ENCODE peak calls at places on chromosomes 7 and 10, in six cellular contexts. One of them, this sample, is unnamed. For H3K9me3, the result is how much of the 10 kb centered on the place peaks cover.

GRCh38 chr7:151777913-151778670 is 98.8 kb downstream of the PRKAG2 start:
- DNase-seq in BE2C: no peak
- DNase-seq in heart left ventricle: no peak
- DNase-seq in T-helper 17 cell: no peak
- DNase-seq in H9: no peak
- DNase-seq in transverse colon: no peak
- DNase-seq in this sample: no peak

GRCh38 chr7:17055596-17055995 is 173.8 kb upstream of the AGR3 start:
- DNase-seq in BE2C: no peak
- DNase-seq in heart left ventricle: no peak
- DNase-seq in T-helper 17 cell: no peak
- DNase-seq in H9: no peak
- DNase-seq in transverse colon: no peak
- DNase-seq in this sample: no peak

GRCh38 chr7:25716421-25716820 is 435.6 kb upstream of the NFE2L3 start:
- DNase-seq in BE2C: no peak
- DNase-seq in heart left ventricle: no peak
- DNase-seq in T-helper 17 cell: no peak
- DNase-seq in H9: no peak
- DNase-seq in transverse colon: no peak
- DNase-seq in this sample: no peak

GRCh38 chr7:130901209-130901783 is 167.3 kb upstream of the KLF14 start:
- DNase-seq in BE2C: peak
- DNase-seq in heart left ventricle: peak
- DNase-seq in T-helper 17 cell: no peak
- DNase-seq in H9: no peak
- DNase-seq in transverse colon: peak
- DNase-seq in this sample: no peak

GRCh38 chr7:1025747-1026581 is 18.4 kb upstream of the GPR146 start:
- DNase-seq in BE2C: no peak
- DNase-seq in heart left ventricle: no peak
- DNase-seq in T-helper 17 cell: no peak
- DNase-seq in H9: no peak
- DNase-seq in transverse colon: no peak
- DNase-seq in this sample: no peak

GRCh38 chr7:31373337-31374289 is 33.1 kb upstream of the NEUROD6 start:
- DNase-seq in BE2C: peak
- DNase-seq in heart left ventricle: no peak
- DNase-seq in T-helper 17 cell: no peak
- DNase-seq in H9: peak
- DNase-seq in transverse colon: peak
- DNase-seq in this sample: no peak

GRCh38 chr7:44637788-44638594 is 31.6 kb downstream of the OGDH start:
- DNase-seq in BE2C: no peak
- DNase-seq in heart left ventricle: no peak
- DNase-seq in T-helper 17 cell: peak
- DNase-seq in H9: no peak
- DNase-seq in transverse colon: peak
- DNase-seq in this sample: peak

GRCh38 chr10:118978316-118978997 is 51.1 kb upstream of the NANOS1 start:
- DNase-seq in BE2C: no peak
- DNase-seq in heart left ventricle: no peak
- DNase-seq in T-helper 17 cell: no peak
- DNase-seq in H9: peak
- DNase-seq in transverse colon: no peak
- DNase-seq in this sample: no peak

GRCh38 chr10:71092812-71093391 is 119.5 kb upstream of the UNC5B start:
- DNase-seq in BE2C: no peak
- DNase-seq in heart left ventricle: no peak
- DNase-seq in T-helper 17 cell: no peak
- DNase-seq in H9: no peak
- DNase-seq in transverse colon: no peak
- DNase-seq in this sample: no peak

GRCh38 chr7:43116451-43116850 is 4.0 kb downstream of the HECW1 start:
- DNase-seq in BE2C: no peak
- DNase-seq in heart left ventricle: no peak
- DNase-seq in T-helper 17 cell: no peak
- DNase-seq in H9: no peak
- DNase-seq in transverse colon: no peak
- DNase-seq in this sample: no peak

GRCh38 chr10:102665904-102666509 is 21.7 kb downstream of the TRIM8 start:
- DNase-seq in BE2C: no peak
- DNase-seq in heart left ventricle: peak
- DNase-seq in T-helper 17 cell: no peak
- DNase-seq in H9: no peak
- DNase-seq in transverse colon: no peak
- DNase-seq in this sample: no peak

GRCh38 chr7:36506820-36507219 is 117.2 kb downstream of the ANLN start:
- DNase-seq in BE2C: no peak
- DNase-seq in heart left ventricle: no peak
- DNase-seq in T-helper 17 cell: no peak
- DNase-seq in H9: no peak
- DNase-seq in transverse colon: no peak
- DNase-seq in this sample: no peak

GRCh38 chr7:140062118-140062527 is 628 bp downstream of the PARP12 start:
- DNase-seq in BE2C: no peak
- DNase-seq in heart left ventricle: no peak
- DNase-seq in T-helper 17 cell: peak
- DNase-seq in H9: peak
- DNase-seq in transverse colon: peak
- DNase-seq in this sample: peak

GRCh38 chr10:88150338-88150737 is 286.9 kb downstream of the PTEN start:
- DNase-seq in BE2C: peak
- DNase-seq in heart left ventricle: no peak
- DNase-seq in T-helper 17 cell: no peak
- DNase-seq in H9: no peak
- DNase-seq in transverse colon: no peak
- DNase-seq in this sample: no peak

GRCh38 chr10:88794731-88795130 is 7.8 kb upstream of the LIPM start:
- DNase-seq in BE2C: no peak
- DNase-seq in heart left ventricle: no peak
- DNase-seq in T-helper 17 cell: no peak
- DNase-seq in H9: no peak
- DNase-seq in transverse colon: no peak
- DNase-seq in this sample: no peak

GRCh38 chr7:48063985-48064384 is 25.1 kb upstream of the UPP1 start:
- DNase-seq in BE2C: no peak
- DNase-seq in heart left ventricle: no peak
- DNase-seq in T-helper 17 cell: no peak
- DNase-seq in H9: no peak
- DNase-seq in transverse colon: no peak
- DNase-seq in this sample: no peak

GRCh38 chr7:19754521-19755116 is 18.8 kb downstream of the TMEM196 start:
- DNase-seq in BE2C: no peak
- DNase-seq in heart left ventricle: no peak
- DNase-seq in T-helper 17 cell: no peak
- DNase-seq in H9: no peak
- DNase-seq in transverse colon: no peak
- DNase-seq in this sample: no peak

GRCh38 chr7:27155816-27156507 is 513 bp downstream of the HOXA7 start:
- DNase-seq in BE2C: peak
- DNase-seq in heart left ventricle: peak
- DNase-seq in T-helper 17 cell: no peak
- DNase-seq in H9: peak
- DNase-seq in transverse colon: peak
- DNase-seq in this sample: no peak

GRCh38 chr10:11448190-11448544 is 163.3 kb downstream of the USP6NL start:
- DNase-seq in BE2C: no peak
- DNase-seq in heart left ventricle: no peak
- DNase-seq in T-helper 17 cell: no peak
- DNase-seq in H9: no peak
- DNase-seq in transverse colon: no peak
- DNase-seq in this sample: no peak

DNA sequence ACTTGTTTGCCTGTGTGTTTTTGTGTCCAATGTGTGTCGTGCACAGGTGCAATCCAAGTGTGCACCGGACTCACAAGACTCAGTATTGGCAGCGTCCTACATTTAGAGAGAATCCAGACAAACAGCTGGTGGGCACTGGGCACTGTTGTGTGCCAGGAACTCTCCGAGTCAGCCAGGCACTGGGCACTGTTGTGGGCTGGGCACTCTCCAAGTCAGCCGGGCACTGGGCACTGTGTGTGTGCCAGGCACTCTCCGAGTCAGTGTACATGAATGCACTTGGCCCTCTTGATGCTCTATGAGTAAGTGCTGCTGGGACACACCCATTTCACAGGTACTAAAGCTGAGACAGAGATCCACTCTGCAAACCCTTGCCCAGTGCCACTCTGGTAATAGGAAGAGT is 303.5 kb downstream of the PTPRN2 start:
- DNase-seq in BE2C: no peak
- DNase-seq in heart left ventricle: no peak
- DNase-seq in T-helper 17 cell: no peak
- DNase-seq in H9: peak
- DNase-seq in transverse colon: no peak
- DNase-seq in this sample: no peak
- H3K9me3 ChIP-seq in BE2C: under half
- H3K9me3 ChIP-seq in heart left ventricle: under half
- H3K9me3 ChIP-seq in T-helper 17 cell: under half
- H3K9me3 ChIP-seq in H9: under half
- H3K9me3 ChIP-seq in transverse colon: under half
- H3K9me3 ChIP-seq in this sample: under half

GRCh38 chr7:63900394-63901203 is 98.0 kb upstream of the ZNF722 start:
- DNase-seq in BE2C: peak
- DNase-seq in heart left ventricle: peak
- DNase-seq in T-helper 17 cell: peak
- DNase-seq in H9: no peak
- DNase-seq in transverse colon: peak
- DNase-seq in this sample: peak
- H3K9me3 ChIP-seq in BE2C: under half
- H3K9me3 ChIP-seq in heart left ventricle: under half
- H3K9me3 ChIP-seq in T-helper 17 cell: under half
- H3K9me3 ChIP-seq in H9: half or more
- H3K9me3 ChIP-seq in transverse colon: under half
- H3K9me3 ChIP-seq in this sample: under half

DNA sequence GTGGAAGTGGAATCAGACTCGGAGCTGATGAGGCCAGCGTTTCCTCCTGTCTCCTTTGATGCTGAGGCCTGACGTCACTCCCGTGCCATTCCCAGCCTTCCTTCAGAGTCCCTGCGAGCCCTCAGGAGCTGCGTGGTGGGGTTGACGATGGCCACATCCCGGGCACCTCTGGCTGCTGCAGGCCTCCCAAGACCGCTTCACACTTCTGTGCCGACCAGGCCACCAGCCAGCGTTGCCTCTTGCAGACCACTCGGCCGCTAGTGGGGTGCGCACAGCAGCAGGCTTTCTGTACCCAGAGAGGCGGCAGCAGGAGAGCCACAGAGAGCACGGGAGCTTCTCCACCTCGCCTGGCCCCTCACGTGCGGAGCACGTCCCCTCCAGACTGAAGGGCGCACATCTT is 189.8 kb downstream of the DNAJB6 start:
- DNase-seq in BE2C: no peak
- DNase-seq in heart left ventricle: no peak
- DNase-seq in T-helper 17 cell: no peak
- DNase-seq in H9: peak
- DNase-seq in transverse colon: no peak
- DNase-seq in this sample: no peak
- H3K9me3 ChIP-seq in BE2C: under half
- H3K9me3 ChIP-seq in heart left ventricle: under half
- H3K9me3 ChIP-seq in T-helper 17 cell: under half
- H3K9me3 ChIP-seq in H9: under half
- H3K9me3 ChIP-seq in transverse colon: under half
- H3K9me3 ChIP-seq in this sample: under half

GRCh38 chr10:123796736-123797135 is 94.9 kb downstream of the CPXM2 start:
- DNase-seq in BE2C: no peak
- DNase-seq in heart left ventricle: no peak
- DNase-seq in T-helper 17 cell: no peak
- DNase-seq in H9: no peak
- DNase-seq in transverse colon: no peak
- DNase-seq in this sample: no peak

GRCh38 chr10:123795196-123795780 is 96.3 kb downstream of the CPXM2 start:
- DNase-seq in BE2C: no peak
- DNase-seq in heart left ventricle: no peak
- DNase-seq in T-helper 17 cell: no peak
- DNase-seq in H9: no peak
- DNase-seq in transverse colon: no peak
- DNase-seq in this sample: no peak

GRCh38 chr10:123798856-123799255 is 92.8 kb downstream of the CPXM2 start:
- DNase-seq in BE2C: no peak
- DNase-seq in heart left ventricle: no peak
- DNase-seq in T-helper 17 cell: no peak
- DNase-seq in H9: no peak
- DNase-seq in transverse colon: no peak
- DNase-seq in this sample: no peak

GRCh38 chr10:123797813-123798212 is 93.8 kb downstream of the CPXM2 start:
- DNase-seq in BE2C: no peak
- DNase-seq in heart left ventricle: no peak
- DNase-seq in T-helper 17 cell: no peak
- DNase-seq in H9: peak
- DNase-seq in transverse colon: no peak
- DNase-seq in this sample: no peak

DNA sequence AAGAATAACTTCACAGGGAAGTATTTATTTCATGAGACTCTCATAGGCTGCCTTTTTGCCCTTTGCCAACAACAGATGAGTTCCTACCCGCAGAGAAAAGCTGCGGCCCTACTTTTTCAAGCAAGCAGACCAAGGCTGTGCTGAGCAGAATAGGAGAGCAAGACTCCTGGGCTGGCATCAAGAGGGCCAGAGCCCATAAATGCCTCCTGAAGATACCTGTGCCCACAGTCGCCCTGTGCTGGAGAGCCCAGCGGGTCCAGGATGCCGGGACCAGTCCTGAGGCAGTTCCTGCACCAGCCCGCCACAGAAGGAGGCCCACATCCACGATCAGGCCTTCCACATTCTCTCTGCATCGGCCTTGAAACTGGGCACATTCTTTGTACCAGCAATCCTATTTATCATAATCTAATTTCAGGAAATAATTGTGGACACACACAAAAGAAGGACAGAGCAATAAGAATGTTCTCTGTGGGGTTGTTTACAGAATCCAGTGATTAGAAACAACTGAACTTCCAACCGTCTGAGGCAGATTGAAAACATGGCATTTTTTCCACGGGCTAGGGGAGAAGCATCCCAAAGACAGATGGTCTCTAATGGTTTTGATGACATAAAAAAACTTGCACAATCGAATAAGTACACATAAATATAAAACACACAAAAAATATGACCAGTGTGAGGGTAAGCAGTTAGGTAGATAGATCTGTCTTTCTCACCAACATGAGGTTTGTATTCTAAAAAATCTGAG is 95.6 kb downstream of the CPXM2 start:
- DNase-seq in BE2C: no peak
- DNase-seq in heart left ventricle: no peak
- DNase-seq in T-helper 17 cell: no peak
- DNase-seq in H9: no peak
- DNase-seq in transverse colon: no peak
- DNase-seq in this sample: no peak
- H3K9me3 ChIP-seq in BE2C: under half
- H3K9me3 ChIP-seq in heart left ventricle: under half
- H3K9me3 ChIP-seq in T-helper 17 cell: under half
- H3K9me3 ChIP-seq in H9: under half
- H3K9me3 ChIP-seq in transverse colon: under half
- H3K9me3 ChIP-seq in this sample: under half

GRCh38 chr10:37685741-37686683 is 171.4 kb downstream of the ZNF248 start:
- DNase-seq in BE2C: no peak
- DNase-seq in heart left ventricle: no peak
- DNase-seq in T-helper 17 cell: no peak
- DNase-seq in H9: no peak
- DNase-seq in transverse colon: no peak
- DNase-seq in this sample: no peak
- H3K9me3 ChIP-seq in BE2C: under half
- H3K9me3 ChIP-seq in heart left ventricle: under half
- H3K9me3 ChIP-seq in T-helper 17 cell: under half
- H3K9me3 ChIP-seq in H9: half or more
- H3K9me3 ChIP-seq in transverse colon: under half
- H3K9me3 ChIP-seq in this sample: under half

GRCh38 chr10:565146-565545 is 124.3 kb downstream of the DIP2C start:
- DNase-seq in BE2C: no peak
- DNase-seq in heart left ventricle: no peak
- DNase-seq in T-helper 17 cell: no peak
- DNase-seq in H9: no peak
- DNase-seq in transverse colon: no peak
- DNase-seq in this sample: no peak
- H3K9me3 ChIP-seq in BE2C: under half
- H3K9me3 ChIP-seq in heart left ventricle: under half
- H3K9me3 ChIP-seq in T-helper 17 cell: under half
- H3K9me3 ChIP-seq in H9: under half
- H3K9me3 ChIP-seq in transverse colon: under half
- H3K9me3 ChIP-seq in this sample: under half

This sample was measured in CD4-positive, alpha-beta T cell.